ENCODE peak calls at places on chromosomes 12 and 14, in five cellular contexts. I is stomach, Z is prostate gland, L is right lobe of liver, N is brain microvascular endothelial cell. H is an unnamed sample.

GRCh38 chr12:54941659-54942058 is 42.9 kb downstream of the TESPA1 start:
- DNase-seq in N (no peak), I (no peak), Z (no peak), L (no peak), H (no peak)

GRCh38 chr12:1939745-1940607 is 21.5 kb upstream of the CACNA2D4 start:
- DNase-seq in I (peak; percentile 91), N (peak; percentile 75), L (peak; percentile 84), Z (peak; percentile 81), H (peak; percentile 80)

GRCh38 chr12:130992448-130992847 is 38.7 kb downstream of the ADGRD1 start:
- DNase-seq in Z (no peak), I (peak; percentile 42), N (no peak), L (no peak), H (no peak)

GRCh38 chr14:60510976-60511599 is 2.1 kb downstream of the SIX6 start:
- DNase-seq in I (no peak), Z (no peak), N (no peak), L (no peak), H (no peak)

GRCh38 chr12:6603095-6603567 is 4.0 kb downstream of the CHD4 start:
- DNase-seq in L (no peak), N (no peak), Z (no peak), I (no peak), H (peak; percentile 90)

GRCh38 chr14:50319721-50320120 is 7.6 kb downstream of the DMAC2L start:
- DNase-seq in I (no peak), Z (no peak), L (no peak), N (peak; percentile 22), H (no peak)

GRCh38 chr12:60324746-60325145 is 728.9 kb downstream of the SLC16A7 start:
- DNase-seq in Z (no peak), N (no peak), L (no peak), I (no peak), H (no peak)

GRCh38 chr12:7460375-7461259 is 16.7 kb upstream of the CD163L1 start:
- DNase-seq in L (no peak), I (peak; percentile 52), Z (peak; percentile 22), N (peak; percentile 64), H (peak; percentile 39)

GRCh38 chr12:5889381-5890047 is 55.5 kb downstream of the ANO2 start:
- DNase-seq in L (no peak), N (no peak), I (no peak), Z (no peak), H (peak; percentile 44)

GRCh38 chr14:57380935-57381334 is 9.5 kb upstream of the NAA30 start:
- DNase-seq in N (no peak), L (no peak), Z (no peak), I (no peak), H (no peak)

GRCh38 chr14:77638738-77639137 is 22.3 kb upstream of the SPTLC2 start:
- DNase-seq in I (no peak), N (peak; percentile 97), Z (no peak), L (no peak), H (no peak)

GRCh38 chr12:25054783-25055144 is 105.9 kb upstream of the BCAT1 start:
- DNase-seq in L (no peak), I (no peak), N (peak; percentile 81), Z (no peak), H (no peak)

GRCh38 chr12:102534899-102535298 is 54.5 kb upstream of the IGF1 start:
- DNase-seq in I (no peak), L (no peak), N (no peak), Z (no peak), H (no peak)

GRCh38 chr12:4720637-4720995 is 416 bp downstream of the GALNT8 start:
- DNase-seq in Z (no peak), N (no peak), I (no peak), L (no peak), H (no peak)

GRCh38 chr14:90849787-90850444 is 33.7 kb upstream of the TTC7B start:
- DNase-seq in I (no peak), Z (no peak), N (no peak), L (no peak), H (no peak)

GRCh38 chr12:79451988-79452387 is 238.8 kb downstream of the PAWR start:
- DNase-seq in I (peak; percentile 25), N (peak; percentile 97), Z (peak; percentile 23), L (no peak), H (no peak)

DNA sequence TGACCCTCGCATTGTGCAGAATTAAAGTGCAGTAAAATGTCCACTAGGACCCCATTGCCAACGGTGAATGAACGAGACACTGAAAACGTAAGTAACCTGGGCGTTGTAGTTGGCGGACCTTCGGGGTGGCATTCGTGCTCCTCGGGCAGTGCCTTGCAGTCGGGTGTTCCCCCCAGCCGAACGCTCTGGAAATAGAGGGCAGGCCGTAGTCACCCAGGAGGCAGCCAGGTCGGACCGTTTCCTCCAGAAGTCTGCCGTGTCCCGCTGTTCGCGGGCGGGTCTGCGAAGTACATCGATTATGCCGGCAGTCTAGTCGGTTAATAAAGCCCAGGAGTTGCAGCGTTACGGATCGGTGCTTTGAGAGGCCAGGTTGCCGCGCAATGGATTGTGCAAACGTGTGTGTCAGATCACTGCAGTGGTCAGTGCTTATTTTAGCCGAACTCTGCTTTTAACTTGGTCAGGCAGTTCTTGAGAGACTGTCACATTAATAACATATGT is 828 bp downstream of the MARK3 start:
- DNase-seq in I (peak; percentile 35), N (no peak), Z (peak; percentile 19), L (peak; percentile 63), H (peak; percentile 44)
- H3K4me3 ChIP-seq in I (peak overlapping the region; percentile 87), N (peak overlapping the region; percentile 99), Z (peak overlapping the region; percentile 94), L (peak overlapping the region; percentile 93), H (peak overlapping the region; percentile 57)

DNA sequence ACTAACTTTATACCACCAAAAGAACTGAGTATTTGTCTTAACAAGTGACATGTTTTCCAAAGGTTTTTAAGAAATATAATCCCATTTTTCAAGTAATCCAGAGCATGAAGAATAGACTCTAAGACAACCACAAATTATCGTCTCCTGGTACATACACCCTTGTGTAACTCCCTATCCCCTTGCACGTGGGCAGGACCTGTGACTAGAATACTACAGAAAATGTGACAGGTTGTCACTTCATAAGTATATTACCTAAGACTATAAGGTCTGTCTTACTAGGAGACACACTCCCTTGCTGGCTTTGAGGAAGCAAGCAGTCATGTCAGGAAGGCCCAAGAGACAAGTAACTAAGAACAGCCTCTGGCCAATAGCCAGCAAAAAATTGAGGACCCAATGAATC is 8.3 kb upstream of the TTC5 start:
- DNase-seq in Z (no peak), N (no peak), L (no peak), I (no peak), H (no peak)
- H3K36me3 ChIP-seq in Z (no peaks in the 10 kb centered on the region), N (peaks cover 44% of the 10 kb centered on the region), L (peaks cover 74% of the 10 kb centered on the region), I (peaks cover 31% of the 10 kb centered on the region), H (peaks cover 67% of the 10 kb centered on the region)

GRCh38 chr12:114912811-114913210 is 228.8 kb upstream of the TBX3 start:
- DNase-seq in I (no peak), Z (no peak), L (no peak), N (no peak), H (no peak)
- TF ChIP-seq CTCF in I (no peak), Z (no peak), L (no peak), N (no peak), H (no peak)

DNA sequence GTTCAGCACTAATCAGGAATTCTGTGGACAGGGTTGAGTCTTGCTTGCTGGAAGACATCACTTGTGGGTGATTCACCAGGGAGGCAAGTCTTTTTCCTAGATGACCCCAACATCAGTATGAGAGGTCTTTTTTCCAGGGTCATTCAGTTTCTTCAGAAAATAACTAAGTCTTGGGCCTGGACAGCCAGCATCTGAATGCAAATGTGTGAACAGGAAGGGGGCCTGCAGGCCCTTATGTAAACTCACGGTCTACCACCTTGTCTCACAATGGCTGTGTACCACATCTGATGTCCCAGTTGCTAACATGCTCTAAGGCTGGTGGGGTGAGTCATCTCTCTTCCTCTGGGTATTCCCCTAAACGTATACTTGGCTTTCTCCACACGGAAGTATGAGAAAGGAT is 79.2 kb downstream of the HECTD4 start:
- DNase-seq in I (no peak), Z (no peak), N (peak; percentile 94), L (no peak), H (no peak)
- H3K4me3 ChIP-seq in I (no peak overlapping the region), Z (no peak overlapping the region), N (no peak overlapping the region), L (no peak overlapping the region), H (no peak overlapping the region)

DNA sequence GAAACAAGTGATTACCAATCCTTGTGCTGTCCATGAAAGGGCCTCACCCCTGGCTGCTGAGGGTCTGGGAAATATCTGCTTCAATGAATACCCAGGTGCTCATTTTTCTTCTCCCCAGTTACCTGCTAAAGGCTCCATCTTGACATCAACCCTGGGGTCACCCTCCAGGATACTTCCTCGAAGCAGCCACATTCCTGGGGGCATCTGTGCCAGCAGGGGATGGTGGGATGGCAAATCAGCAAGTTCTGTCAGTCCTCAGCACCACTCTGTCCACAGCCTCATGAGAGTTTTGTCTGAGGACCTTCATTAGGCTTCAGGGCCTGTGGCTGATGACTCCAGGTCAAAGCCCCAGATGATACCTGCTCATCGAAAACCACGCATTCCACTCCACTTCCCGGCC is 124.8 kb downstream of the ZFP36L1 start:
- DNase-seq in Z (no peak), N (no peak), I (no peak), L (no peak), H (no peak)
- H3K36me3 ChIP-seq in Z (no peaks in the 10 kb centered on the region), N (no peaks in the 10 kb centered on the region), I (no peaks in the 10 kb centered on the region), L (no peaks in the 10 kb centered on the region), H (no peaks in the 10 kb centered on the region)

GRCh38 chr12:68665016-68665569 is 21.7 kb upstream of the NUP107 start:
- DNase-seq in I (no peak), L (no peak), Z (no peak), N (no peak), H (no peak)
- TF ChIP-seq CTCF in I (no peak), L (no peak), Z (no peak), N (no peak), H (no peak)